ENCODE peak calls at places on chromosomes 2 and 18, in four cellular contexts. B is spleen, V is body of pancreas, D is adrenal gland. R is an unnamed sample.

GRCh38 chr18:58438161-58438983 is 190.5 kb downstream of the ALPK2 start:
- DNase-seq in B (no peak), V (no peak), D (no peak), R (no peak)

GRCh38 chr18:46199515-46200147 is 95.4 kb downstream of the HAUS1 start:
- DNase-seq in B (no peak), V (no peak), D (no peak), R (peak)

GRCh38 chr2:223488814-223489213 is 113.3 kb downstream of the SCG2 start:
- DNase-seq in B (no peak), V (no peak), D (no peak), R (peak)

GRCh38 chr2:109053716-109054115 is 64.7 kb upstream of the EDAR start:
- DNase-seq in B (peak), V (no peak), D (no peak), R (no peak)

GRCh38 chr2:120579916-120580685 is 155.6 kb upstream of the GLI2 start:
- DNase-seq in B (no peak), V (no peak), D (no peak), R (no peak)

GRCh38 chr2:124024491-124025348 is at the start of gene CNTNAP5:
- DNase-seq in B (peak), V (peak), D (peak), R (peak)

GRCh38 chr2:63050916-63051794 is 525 bp downstream of the OTX1 start:
- DNase-seq in B (no peak), V (peak), D (no peak), R (peak)

GRCh38 chr18:59704146-59704545 is 6.9 kb upstream of the CCBE1 start:
- DNase-seq in B (no peak), V (no peak), D (no peak), R (no peak)

GRCh38 chr2:44100351-44100750 is 68.3 kb upstream of the PPM1B start:
- DNase-seq in B (no peak), V (no peak), D (peak), R (no peak)

GRCh38 chr2:112150447-112150846 is 12.3 kb downstream of the FBLN7 start:
- DNase-seq in B (no peak), V (no peak), D (no peak), R (no peak)

GRCh38 chr2:185417111-185417510 is 321.5 kb upstream of the FSIP2 start:
- DNase-seq in B (no peak), V (no peak), D (no peak), R (no peak)

GRCh38 chr2:47801118-47801517 is 18.2 kb downstream of the MSH6 start:
- DNase-seq in B (no peak), V (no peak), D (no peak), R (no peak)
- TF ChIP-seq POLR2A in B (no peak), V (no peak), D (no peak), R (no peak)

GRCh38 chr2:2056531-2056930 is 274.5 kb downstream of the MYT1L start:
- DNase-seq in B (no peak), V (no peak), D (no peak), R (no peak)
- TF ChIP-seq POLR2A in B (no peak), V (no peak), D (no peak), R (no peak)

GRCh38 chr2:53739057-53739456 is 28.5 kb upstream of the CHAC2 start:
- DNase-seq in B (no peak), V (no peak), D (no peak), R (no peak)
- TF ChIP-seq POLR2A in B (no peak), V (no peak), D (no peak), R (no peak)

DNA sequence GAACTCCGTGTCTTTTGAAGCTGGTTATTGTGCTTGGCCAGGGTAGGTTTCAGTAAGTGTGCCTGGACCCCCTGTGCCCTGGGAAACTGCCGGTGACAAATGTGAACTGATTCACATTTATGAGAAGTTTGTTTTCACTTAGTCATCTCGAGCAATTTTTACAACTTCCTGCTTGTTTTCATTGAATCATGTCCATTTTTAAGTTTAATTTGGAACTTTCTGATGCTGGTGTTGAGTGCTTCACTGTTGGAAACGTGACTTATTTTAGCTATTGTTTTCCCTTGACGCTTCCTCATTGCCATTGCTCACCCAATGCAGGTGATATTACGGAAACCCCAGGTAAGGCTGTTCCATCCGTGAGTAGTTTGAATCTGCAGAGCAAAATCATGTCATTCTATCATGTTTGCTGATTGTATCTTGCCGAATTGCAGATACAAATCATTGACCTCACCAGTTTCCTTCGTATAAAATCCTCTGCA is 97.2 kb downstream of the RTN4 start:
- DNase-seq in B (no peak), V (no peak), D (no peak), R (no peak)
- TF ChIP-seq POLR2A in B (no peak), V (no peak), D (no peak), R (no peak)

DNA sequence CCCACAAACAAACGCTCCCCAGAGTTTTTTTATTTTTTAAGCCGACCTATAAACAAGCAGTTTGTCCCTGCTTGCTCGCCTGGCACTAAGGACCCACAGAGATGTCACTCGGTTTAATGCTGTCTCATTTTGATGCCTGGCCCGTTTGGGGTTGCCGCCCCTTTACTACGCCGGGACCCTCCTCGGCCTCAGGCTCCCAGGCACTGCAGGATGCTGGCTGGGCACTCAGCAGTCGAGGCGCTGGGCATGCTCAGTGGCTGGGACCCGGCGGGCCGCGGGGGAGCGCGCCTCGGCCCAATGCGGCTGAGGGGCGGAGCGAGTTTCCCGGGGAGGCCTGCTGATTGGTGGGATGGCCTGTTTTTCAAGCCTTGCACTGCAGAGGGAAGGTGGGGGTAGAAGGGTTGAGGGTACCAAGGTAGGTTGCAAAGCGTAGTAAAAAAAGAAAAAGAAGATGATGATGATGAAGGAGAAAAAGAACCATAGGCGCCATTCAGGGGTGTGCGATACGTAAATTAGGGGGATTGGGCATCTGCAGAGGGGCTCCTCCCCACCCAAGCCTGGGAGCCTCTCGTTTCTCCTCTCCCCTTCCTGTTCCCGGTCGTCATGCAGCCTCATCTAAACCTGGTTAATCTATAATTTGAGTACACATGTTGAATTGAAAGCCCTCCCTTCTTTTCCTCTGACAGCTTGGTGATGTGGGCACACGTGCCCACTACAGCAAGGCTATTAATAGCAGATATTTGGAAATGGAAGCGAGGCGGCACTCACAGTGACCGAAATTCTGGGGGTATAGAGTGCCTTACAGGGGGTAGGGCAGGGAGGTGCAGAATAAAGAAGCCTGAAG is 1.5 kb upstream of the IRS1 start:
- DNase-seq in B (peak), V (peak), D (peak), R (peak)
- TF ChIP-seq POLR2A in B (no peak), V (peak), D (peak), R (no peak)

DNA sequence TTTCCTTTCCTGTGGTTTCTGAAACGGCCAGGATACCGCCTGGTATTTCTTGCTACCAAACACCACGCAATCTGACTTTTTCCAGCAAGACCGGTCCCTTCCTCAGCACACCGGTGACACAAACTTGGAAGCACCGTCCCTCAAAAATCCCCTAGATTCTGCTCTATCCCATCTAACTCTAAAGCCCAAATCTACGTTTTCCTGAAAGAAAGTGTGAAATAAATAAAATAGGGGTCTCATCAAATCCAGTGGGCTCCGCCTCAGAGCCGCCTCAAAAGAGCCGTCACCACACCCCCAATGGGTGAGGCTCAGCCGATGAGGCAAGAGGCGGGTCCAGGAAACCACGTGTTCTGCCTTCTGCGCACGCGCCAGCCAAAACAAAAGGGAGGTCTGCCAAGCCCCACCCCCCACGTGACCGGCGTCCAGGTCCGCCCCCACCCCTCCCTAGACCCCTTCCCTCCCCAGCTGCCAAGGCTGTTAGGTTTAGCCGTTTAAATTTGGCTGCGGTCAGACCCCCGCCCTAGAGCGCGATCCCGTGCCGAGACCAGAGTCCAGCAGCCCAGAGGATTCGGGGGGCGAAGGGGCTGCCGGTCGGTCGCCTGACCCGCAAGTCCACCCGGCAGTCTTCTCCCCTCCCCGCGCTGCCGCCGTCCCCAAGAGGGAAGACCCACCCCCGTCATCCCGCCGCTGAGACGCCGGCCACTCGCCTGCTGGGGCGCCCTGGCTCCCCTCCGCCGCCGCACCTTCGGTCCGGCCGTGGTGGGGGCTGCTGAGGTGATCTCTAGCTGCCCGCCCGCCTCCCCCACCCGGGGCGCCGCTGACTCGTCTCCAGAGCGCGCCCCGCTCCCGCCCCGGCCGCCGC is 536 bp downstream of the KANSL1L start:
- DNase-seq in B (peak), V (peak), D (peak), R (peak)
- TF ChIP-seq POLR2A in B (peak), V (peak), D (peak), R (peak)

GRCh38 chr2:178220814-178221213 is 26.5 kb downstream of the OSBPL6 start:
- DNase-seq in B (no peak), V (no peak), D (no peak), R (no peak)
- TF ChIP-seq POLR2A in B (no peak), V (no peak), D (no peak), R (no peak)

R was measured in erythroblast.